ENCODE peak calls at places on chromosome 10, in five cellular contexts. One of them, this sample, is unnamed.

GRCh38 chr10:59319854-59320253 is 42.5 kb downstream of the FAM13C start:
- DNase-seq in NCI-H1694 treated with DMSO at 0.1 percent for 48 hours: no peak
- DNase-seq in lower lobe of right lung: no peak
- DNase-seq in GDM1: no peak
- DNase-seq in activated CD8-positive, alpha-beta memory T cell treated with anti-CD3 and anti-CD28 coated beads, Interleukin-2, amount 50 U/mL, for 48 hours: no peak
- DNase-seq in this sample: no peak

GRCh38 chr10:133292919-133293809 is 15.5 kb downstream of the TUBGCP2 start:
- DNase-seq in activated CD8-positive, alpha-beta memory T cell treated with anti-CD3 and anti-CD28 coated beads, Interleukin-2, amount 50 U/mL, for 48 hours: no peak
- DNase-seq in NCI-H1694 treated with DMSO at 0.1 percent for 48 hours: no peak
- DNase-seq in lower lobe of right lung: no peak
- DNase-seq in GDM1: no peak
- DNase-seq in this sample: no peak

GRCh38 chr10:21171936-21172773 is 275.0 kb upstream of the NEBL start:
- DNase-seq in lower lobe of right lung: no peak
- DNase-seq in GDM1: no peak
- DNase-seq in activated CD8-positive, alpha-beta memory T cell treated with anti-CD3 and anti-CD28 coated beads, Interleukin-2, amount 50 U/mL, for 48 hours: no peak
- DNase-seq in NCI-H1694 treated with DMSO at 0.1 percent for 48 hours: no peak
- DNase-seq in this sample: no peak

GRCh38 chr10:111338035-111338434 is 261.2 kb downstream of the ADRA2A start:
- DNase-seq in activated CD8-positive, alpha-beta memory T cell treated with anti-CD3 and anti-CD28 coated beads, Interleukin-2, amount 50 U/mL, for 48 hours: no peak
- DNase-seq in GDM1: no peak
- DNase-seq in NCI-H1694 treated with DMSO at 0.1 percent for 48 hours: no peak
- DNase-seq in lower lobe of right lung: no peak
- DNase-seq in this sample: no peak

GRCh38 chr10:132855889-132856288 is 69.9 kb upstream of the NKX6-2 start:
- DNase-seq in GDM1: no peak
- DNase-seq in activated CD8-positive, alpha-beta memory T cell treated with anti-CD3 and anti-CD28 coated beads, Interleukin-2, amount 50 U/mL, for 48 hours: peak
- DNase-seq in NCI-H1694 treated with DMSO at 0.1 percent for 48 hours: no peak
- DNase-seq in lower lobe of right lung: no peak
- DNase-seq in this sample: peak

GRCh38 chr10:102230861-102231356 is 4.8 kb downstream of the ELOVL3 start:
- DNase-seq in GDM1: no peak
- DNase-seq in NCI-H1694 treated with DMSO at 0.1 percent for 48 hours: no peak
- DNase-seq in lower lobe of right lung: peak
- DNase-seq in activated CD8-positive, alpha-beta memory T cell treated with anti-CD3 and anti-CD28 coated beads, Interleukin-2, amount 50 U/mL, for 48 hours: peak
- DNase-seq in this sample: no peak

GRCh38 chr10:95508730-95509129 is 52.4 kb downstream of the SORBS1 start:
- DNase-seq in lower lobe of right lung: no peak
- DNase-seq in activated CD8-positive, alpha-beta memory T cell treated with anti-CD3 and anti-CD28 coated beads, Interleukin-2, amount 50 U/mL, for 48 hours: no peak
- DNase-seq in GDM1: no peak
- DNase-seq in NCI-H1694 treated with DMSO at 0.1 percent for 48 hours: no peak
- DNase-seq in this sample: no peak

GRCh38 chr10:44674536-44674935 is 236.6 kb upstream of the TMEM72 start:
- DNase-seq in GDM1: no peak
- DNase-seq in lower lobe of right lung: no peak
- DNase-seq in activated CD8-positive, alpha-beta memory T cell treated with anti-CD3 and anti-CD28 coated beads, Interleukin-2, amount 50 U/mL, for 48 hours: no peak
- DNase-seq in NCI-H1694 treated with DMSO at 0.1 percent for 48 hours: no peak
- DNase-seq in this sample: no peak

GRCh38 chr10:13079776-13080050 is 20.2 kb upstream of the OPTN start:
- DNase-seq in activated CD8-positive, alpha-beta memory T cell treated with anti-CD3 and anti-CD28 coated beads, Interleukin-2, amount 50 U/mL, for 48 hours: no peak
- DNase-seq in NCI-H1694 treated with DMSO at 0.1 percent for 48 hours: no peak
- DNase-seq in GDM1: no peak
- DNase-seq in lower lobe of right lung: no peak
- DNase-seq in this sample: no peak

GRCh38 chr10:73251683-73252444 is 580 bp downstream of the MRPS16 start:
- DNase-seq in GDM1: no peak
- DNase-seq in lower lobe of right lung: peak
- DNase-seq in activated CD8-positive, alpha-beta memory T cell treated with anti-CD3 and anti-CD28 coated beads, Interleukin-2, amount 50 U/mL, for 48 hours: peak
- DNase-seq in NCI-H1694 treated with DMSO at 0.1 percent for 48 hours: no peak
- DNase-seq in this sample: no peak

GRCh38 chr10:15211464-15211979 is 43.0 kb upstream of the NMT2 start:
- DNase-seq in NCI-H1694 treated with DMSO at 0.1 percent for 48 hours: no peak
- DNase-seq in lower lobe of right lung: no peak
- DNase-seq in activated CD8-positive, alpha-beta memory T cell treated with anti-CD3 and anti-CD28 coated beads, Interleukin-2, amount 50 U/mL, for 48 hours: no peak
- DNase-seq in GDM1: no peak
- DNase-seq in this sample: no peak

GRCh38 chr10:115827650-115828049 is 445.4 kb downstream of the GFRA1 start:
- DNase-seq in NCI-H1694 treated with DMSO at 0.1 percent for 48 hours: no peak
- DNase-seq in GDM1: no peak
- DNase-seq in activated CD8-positive, alpha-beta memory T cell treated with anti-CD3 and anti-CD28 coated beads, Interleukin-2, amount 50 U/mL, for 48 hours: no peak
- DNase-seq in lower lobe of right lung: no peak
- DNase-seq in this sample: no peak

GRCh38 chr10:52883996-52884871 is 111.7 kb upstream of the MBL2 start:
- DNase-seq in activated CD8-positive, alpha-beta memory T cell treated with anti-CD3 and anti-CD28 coated beads, Interleukin-2, amount 50 U/mL, for 48 hours: no peak
- DNase-seq in GDM1: no peak
- DNase-seq in NCI-H1694 treated with DMSO at 0.1 percent for 48 hours: peak
- DNase-seq in lower lobe of right lung: no peak
- DNase-seq in this sample: no peak

GRCh38 chr10:29132821-29133156 is 156.1 kb upstream of the LYZL1 start:
- DNase-seq in NCI-H1694 treated with DMSO at 0.1 percent for 48 hours: no peak
- DNase-seq in GDM1: no peak
- DNase-seq in activated CD8-positive, alpha-beta memory T cell treated with anti-CD3 and anti-CD28 coated beads, Interleukin-2, amount 50 U/mL, for 48 hours: no peak
- DNase-seq in lower lobe of right lung: no peak
- DNase-seq in this sample: no peak

GRCh38 chr10:50279489-50279888 is 28.2 kb upstream of the ASAH2 start:
- DNase-seq in GDM1: no peak
- DNase-seq in activated CD8-positive, alpha-beta memory T cell treated with anti-CD3 and anti-CD28 coated beads, Interleukin-2, amount 50 U/mL, for 48 hours: no peak
- DNase-seq in NCI-H1694 treated with DMSO at 0.1 percent for 48 hours: no peak
- DNase-seq in lower lobe of right lung: no peak
- DNase-seq in this sample: no peak

GRCh38 chr10:26550774-26551526 is 112.8 kb downstream of the APBB1IP start:
- DNase-seq in lower lobe of right lung: no peak
- DNase-seq in activated CD8-positive, alpha-beta memory T cell treated with anti-CD3 and anti-CD28 coated beads, Interleukin-2, amount 50 U/mL, for 48 hours: no peak
- DNase-seq in NCI-H1694 treated with DMSO at 0.1 percent for 48 hours: no peak
- DNase-seq in GDM1: no peak
- DNase-seq in this sample: no peak

GRCh38 chr10:88272186-88272585 is 310.9 kb downstream of the RNLS start:
- DNase-seq in GDM1: no peak
- DNase-seq in NCI-H1694 treated with DMSO at 0.1 percent for 48 hours: no peak
- DNase-seq in lower lobe of right lung: no peak
- DNase-seq in activated CD8-positive, alpha-beta memory T cell treated with anti-CD3 and anti-CD28 coated beads, Interleukin-2, amount 50 U/mL, for 48 hours: no peak
- DNase-seq in this sample: no peak

GRCh38 chr10:44911081-44911540 is at the start of gene TMEM72:
- DNase-seq in lower lobe of right lung: peak
- DNase-seq in NCI-H1694 treated with DMSO at 0.1 percent for 48 hours: no peak
- DNase-seq in activated CD8-positive, alpha-beta memory T cell treated with anti-CD3 and anti-CD28 coated beads, Interleukin-2, amount 50 U/mL, for 48 hours: no peak
- DNase-seq in GDM1: no peak
- DNase-seq in this sample: no peak

GRCh38 chr10:48678041-48678440 is 6.6 kb upstream of the WDFY4 start:
- DNase-seq in lower lobe of right lung: no peak
- DNase-seq in activated CD8-positive, alpha-beta memory T cell treated with anti-CD3 and anti-CD28 coated beads, Interleukin-2, amount 50 U/mL, for 48 hours: no peak
- DNase-seq in NCI-H1694 treated with DMSO at 0.1 percent for 48 hours: no peak
- DNase-seq in GDM1: no peak
- DNase-seq in this sample: no peak

GRCh38 chr10:69458426-69459100 is 7.3 kb downstream of the TSPAN15 start:
- DNase-seq in NCI-H1694 treated with DMSO at 0.1 percent for 48 hours: no peak
- DNase-seq in lower lobe of right lung: peak
- DNase-seq in GDM1: no peak
- DNase-seq in activated CD8-positive, alpha-beta memory T cell treated with anti-CD3 and anti-CD28 coated beads, Interleukin-2, amount 50 U/mL, for 48 hours: no peak
- DNase-seq in this sample: no peak

GRCh38 chr10:60818134-60818770 is 40.0 kb downstream of the CDK1 start:
- DNase-seq in lower lobe of right lung: no peak
- DNase-seq in activated CD8-positive, alpha-beta memory T cell treated with anti-CD3 and anti-CD28 coated beads, Interleukin-2, amount 50 U/mL, for 48 hours: no peak
- DNase-seq in GDM1: no peak
- DNase-seq in NCI-H1694 treated with DMSO at 0.1 percent for 48 hours: no peak
- DNase-seq in this sample: no peak

GRCh38 chr10:86688398-86688921 is 20.1 kb downstream of the LDB3 start:
- DNase-seq in GDM1: peak
- DNase-seq in lower lobe of right lung: peak
- DNase-seq in NCI-H1694 treated with DMSO at 0.1 percent for 48 hours: peak
- DNase-seq in activated CD8-positive, alpha-beta memory T cell treated with anti-CD3 and anti-CD28 coated beads, Interleukin-2, amount 50 U/mL, for 48 hours: peak
- DNase-seq in this sample: no peak

GRCh38 chr10:124743188-124744046 is 761 bp downstream of the FAM53B start:
- DNase-seq in activated CD8-positive, alpha-beta memory T cell treated with anti-CD3 and anti-CD28 coated beads, Interleukin-2, amount 50 U/mL, for 48 hours: peak
- DNase-seq in NCI-H1694 treated with DMSO at 0.1 percent for 48 hours: no peak
- DNase-seq in lower lobe of right lung: peak
- DNase-seq in GDM1: no peak
- DNase-seq in this sample: peak

GRCh38 chr10:27344568-27345454 is 104.2 kb upstream of the ACBD5 start:
- DNase-seq in GDM1: no peak
- DNase-seq in lower lobe of right lung: no peak
- DNase-seq in activated CD8-positive, alpha-beta memory T cell treated with anti-CD3 and anti-CD28 coated beads, Interleukin-2, amount 50 U/mL, for 48 hours: no peak
- DNase-seq in NCI-H1694 treated with DMSO at 0.1 percent for 48 hours: no peak
- DNase-seq in this sample: no peak

GRCh38 chr10:68981074-68981473 is 7.5 kb upstream of the KIFBP start:
- DNase-seq in lower lobe of right lung: no peak
- DNase-seq in NCI-H1694 treated with DMSO at 0.1 percent for 48 hours: no peak
- DNase-seq in GDM1: no peak
- DNase-seq in activated CD8-positive, alpha-beta memory T cell treated with anti-CD3 and anti-CD28 coated beads, Interleukin-2, amount 50 U/mL, for 48 hours: no peak
- DNase-seq in this sample: no peak

GRCh38 chr10:26911811-26912461 is 51.2 kb upstream of the ABI1 start:
- DNase-seq in lower lobe of right lung: no peak
- DNase-seq in GDM1: no peak
- DNase-seq in NCI-H1694 treated with DMSO at 0.1 percent for 48 hours: no peak
- DNase-seq in activated CD8-positive, alpha-beta memory T cell treated with anti-CD3 and anti-CD28 coated beads, Interleukin-2, amount 50 U/mL, for 48 hours: no peak
- DNase-seq in this sample: no peak

GRCh38 chr10:29106287-29106686 is 182.6 kb upstream of the LYZL1 start:
- DNase-seq in activated CD8-positive, alpha-beta memory T cell treated with anti-CD3 and anti-CD28 coated beads, Interleukin-2, amount 50 U/mL, for 48 hours: no peak
- DNase-seq in lower lobe of right lung: no peak
- DNase-seq in GDM1: no peak
- DNase-seq in NCI-H1694 treated with DMSO at 0.1 percent for 48 hours: no peak
- DNase-seq in this sample: no peak

GRCh38 chr10:69831231-69831855 is 29.6 kb downstream of the COL13A1 start:
- DNase-seq in lower lobe of right lung: no peak
- DNase-seq in NCI-H1694 treated with DMSO at 0.1 percent for 48 hours: no peak
- DNase-seq in GDM1: no peak
- DNase-seq in activated CD8-positive, alpha-beta memory T cell treated with anti-CD3 and anti-CD28 coated beads, Interleukin-2, amount 50 U/mL, for 48 hours: no peak
- DNase-seq in this sample: no peak

GRCh38 chr10:22137542-22137941 is 80.3 kb downstream of the EBLN1 start:
- DNase-seq in activated CD8-positive, alpha-beta memory T cell treated with anti-CD3 and anti-CD28 coated beads, Interleukin-2, amount 50 U/mL, for 48 hours: no peak
- DNase-seq in GDM1: no peak
- DNase-seq in NCI-H1694 treated with DMSO at 0.1 percent for 48 hours: no peak
- DNase-seq in lower lobe of right lung: no peak
- DNase-seq in this sample: no peak